ENCODE peak calls at places on chromosomes 4 and X, in five cellular contexts. T is SJSA1, C is lower lobe of right lung, L is Panc1, A is heart left ventricle. Q is an unnamed sample.

GRCh38 chr4:5969336-5969735 is 48.9 kb downstream of the C4orf50 start:
- DNase-seq in A (no peak), T (no peak), L (no peak), C (no peak), Q (no peak)

GRCh38 chrX:41084360-41085104 is 713 bp upstream of the USP9X start:
- DNase-seq in L (peak; percentile 67), C (peak; percentile 96), A (peak; percentile 96), T (peak; percentile 95), Q (peak; percentile 63)

GRCh38 chrX:56729152-56729557 is at the start of gene NBDY:
- DNase-seq in A (peak; percentile 54), C (no peak), L (no peak), T (peak; percentile 33), Q (no peak)

GRCh38 chr4:41525129-41525528 is 12.8 kb upstream of the LIMCH1 start:
- DNase-seq in L (no peak), C (no peak), A (no peak), T (peak; percentile 74), Q (peak; percentile 55)

GRCh38 chr4:17173300-17173699 is 274.9 kb upstream of the LDB2 start:
- DNase-seq in A (no peak), T (no peak), C (no peak), L (no peak), Q (peak; percentile 48)

GRCh38 chr4:28313729-28314713 is 1453.4 kb downstream of the STIM2 start:
- DNase-seq in L (no peak), C (no peak), A (no peak), T (no peak), Q (no peak)

GRCh38 chr4:38678078-38678477 is 14.1 kb downstream of the KLF3 start:
- DNase-seq in T (peak; percentile 58), L (no peak), A (no peak), C (no peak), Q (no peak)

GRCh38 chr4:7144374-7145290 is 47.7 kb upstream of the SORCS2 start:
- DNase-seq in L (no peak), C (no peak), A (no peak), T (no peak), Q (no peak)

GRCh38 chrX:12426420-12426819 is 288.1 kb downstream of the FRMPD4 start:
- DNase-seq in C (no peak), L (no peak), A (no peak), T (no peak), Q (no peak)

GRCh38 chrX:11381464-11381863 is 88.3 kb downstream of the AMELX start:
- DNase-seq in A (no peak), T (no peak), C (no peak), L (peak; percentile 10), Q (peak; percentile 13)

GRCh38 chrX:143664302-143664701 is 28.4 kb upstream of the SLITRK4 start:
- DNase-seq in L (no peak), T (no peak), C (no peak), A (no peak), Q (no peak)

GRCh38 chr4:137266511-137266910 is 265.8 kb downstream of the PCDH18 start:
- DNase-seq in A (no peak), T (no peak), L (no peak), C (no peak), Q (no peak)

GRCh38 chr4:113760094-113760851 is 1.3 kb downstream of the CAMK2D start:
- DNase-seq in T (peak; percentile 45), A (peak; percentile 63), C (peak; percentile 56), L (no peak), Q (no peak)

GRCh38 chrX:67543818-67544217 is at the start of gene AR:
- DNase-seq in L (no peak), C (peak; percentile 66), T (peak; percentile 85), A (peak; percentile 77), Q (peak; percentile 22)

GRCh38 chr4:141210168-141210567 is 10.5 kb upstream of the ZNF330 start:
- DNase-seq in L (no peak), A (no peak), T (no peak), C (no peak), Q (no peak)

GRCh38 chr4:152138451-152138850 is 377.6 kb upstream of the GATB start:
- DNase-seq in L (no peak), T (no peak), C (no peak), A (no peak), Q (no peak)

GRCh38 chrX:16882702-16883486 is 12.7 kb upstream of the RBBP7 start:
- DNase-seq in C (peak; percentile 68), L (no peak), T (peak; percentile 61), A (peak; percentile 75), Q (no peak)

GRCh38 chr4:77127837-77128621 is 29.0 kb upstream of the CCNG2 start:
- DNase-seq in C (no peak), A (no peak), T (no peak), L (no peak), Q (no peak)

GRCh38 chr4:1792832-1793495 is at the start of gene FGFR3:
- DNase-seq in C (no peak), L (no peak), T (no peak), A (no peak), Q (no peak)

GRCh38 chr4:39823193-39823592 is 125.3 kb downstream of the UBE2K start:
- DNase-seq in L (no peak), T (no peak), C (no peak), A (no peak), Q (no peak)

GRCh38 chr4:83757121-83757621 is 221.3 kb downstream of the GPAT3 start:
- DNase-seq in L (no peak), C (no peak), T (no peak), A (no peak), Q (no peak)

GRCh38 chrX:17859609-17860178 is 1.4 kb downstream of the RAI2 start:
- DNase-seq in C (peak; percentile 58), T (no peak), L (no peak), A (no peak), Q (no peak)

GRCh38 chrX:9597361-9598035 is 132.6 kb downstream of the TBL1X start:
- DNase-seq in L (no peak), T (no peak), C (no peak), A (no peak), Q (no peak)

GRCh38 chr4:165756831-165757230 is 116.2 kb upstream of the TLL1 start:
- DNase-seq in L (no peak), T (no peak), A (no peak), C (no peak), Q (no peak)

GRCh38 chrX:22121161-22121560 is 89.0 kb downstream of the PHEX start:
- DNase-seq in A (no peak), C (no peak), L (no peak), T (no peak), Q (no peak)

GRCh38 chr4:142596595-142596994 is 249.5 kb downstream of the INPP4B start:
- DNase-seq in A (no peak), L (no peak), T (no peak), C (no peak), Q (no peak)

GRCh38 chr4:142600952-142601351 is 245.1 kb downstream of the INPP4B start:
- DNase-seq in L (no peak), C (no peak), A (no peak), T (no peak), Q (no peak)

GRCh38 chr4:142598132-142598531 is 248.0 kb downstream of the INPP4B start:
- DNase-seq in L (no peak), T (no peak), A (no peak), C (no peak), Q (no peak)

GRCh38 chr4:142596121-142596520 is 250.0 kb downstream of the INPP4B start:
- DNase-seq in L (no peak), C (no peak), T (no peak), A (no peak), Q (no peak)

DNA sequence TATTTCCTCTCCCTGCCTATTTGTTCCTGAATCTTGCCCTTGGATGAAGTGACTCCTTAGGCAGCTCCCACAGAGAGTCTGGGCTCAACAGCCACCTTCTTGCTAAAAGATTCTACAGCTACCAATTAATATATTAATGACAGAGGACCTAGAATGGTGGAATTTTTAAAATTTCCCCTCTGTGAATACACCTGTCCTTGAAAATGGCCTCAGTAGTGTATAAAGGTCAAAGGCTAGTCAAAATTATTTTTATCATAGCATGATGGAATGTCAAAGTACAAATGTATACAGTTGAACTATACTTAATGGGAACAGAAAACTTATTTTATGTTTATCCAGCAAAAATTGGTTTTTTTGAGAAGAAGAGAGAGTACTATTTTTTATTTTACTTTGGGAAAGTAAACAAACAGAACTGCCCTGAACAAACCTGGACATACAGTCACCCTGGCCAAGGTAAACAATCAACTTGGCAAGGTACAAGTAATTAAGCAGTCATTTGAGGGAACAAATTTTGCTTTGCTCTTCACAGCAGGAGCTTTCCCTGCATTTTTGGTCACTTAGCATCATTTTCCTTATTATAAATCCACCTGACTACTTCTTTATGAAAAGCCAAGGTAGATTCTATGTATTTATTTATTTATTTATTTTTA is 250.8 kb downstream of the INPP4B start:
- DNase-seq in L (no peak), A (no peak), T (no peak), C (no peak), Q (no peak)
- H3K9me3 ChIP-seq in L (no peaks in the 10 kb centered on the region), A (peaks cover under 1% of the 10 kb centered on the region), T (no peaks in the 10 kb centered on the region), C (no peaks in the 10 kb centered on the region), Q (no peaks in the 10 kb centered on the region)

DNA sequence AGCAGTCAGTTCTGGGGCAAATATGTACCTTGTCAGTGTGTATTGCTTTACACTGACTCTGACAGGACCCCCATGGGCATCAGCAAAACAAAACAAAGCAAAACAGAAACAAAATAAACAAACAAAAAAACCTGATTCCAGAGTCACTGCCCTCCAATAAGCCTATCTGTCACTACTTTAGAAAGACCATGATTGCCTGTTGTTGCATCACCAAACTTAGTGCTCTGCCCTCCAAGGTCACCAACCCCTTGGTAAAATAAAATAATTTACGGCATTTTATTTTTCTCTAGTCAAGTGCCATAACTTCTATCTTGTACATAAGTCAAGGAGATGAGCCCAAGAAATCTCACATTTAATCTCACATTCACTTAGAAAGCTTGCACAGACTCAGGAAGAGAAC is 120.9 kb upstream of the ADAMTS3 start:
- DNase-seq in L (no peak), C (no peak), A (no peak), T (no peak), Q (no peak)
- H3K27ac ChIP-seq in L (no peak overlapping the region), C (no peak overlapping the region), A (no peak overlapping the region), T (no peak overlapping the region), Q (no peak overlapping the region)

GRCh38 chr4:15173251-15173650 is 171.0 kb downstream of the CPEB2 start:
- DNase-seq in C (no peak), T (no peak), A (no peak), L (no peak), Q (no peak)
- H3K9me3 ChIP-seq in C (no peaks in the 10 kb centered on the region), T (no peaks in the 10 kb centered on the region), A (peaks cover 15% of the 10 kb centered on the region), L (no peaks in the 10 kb centered on the region), Q (no peaks in the 10 kb centered on the region)

DNA sequence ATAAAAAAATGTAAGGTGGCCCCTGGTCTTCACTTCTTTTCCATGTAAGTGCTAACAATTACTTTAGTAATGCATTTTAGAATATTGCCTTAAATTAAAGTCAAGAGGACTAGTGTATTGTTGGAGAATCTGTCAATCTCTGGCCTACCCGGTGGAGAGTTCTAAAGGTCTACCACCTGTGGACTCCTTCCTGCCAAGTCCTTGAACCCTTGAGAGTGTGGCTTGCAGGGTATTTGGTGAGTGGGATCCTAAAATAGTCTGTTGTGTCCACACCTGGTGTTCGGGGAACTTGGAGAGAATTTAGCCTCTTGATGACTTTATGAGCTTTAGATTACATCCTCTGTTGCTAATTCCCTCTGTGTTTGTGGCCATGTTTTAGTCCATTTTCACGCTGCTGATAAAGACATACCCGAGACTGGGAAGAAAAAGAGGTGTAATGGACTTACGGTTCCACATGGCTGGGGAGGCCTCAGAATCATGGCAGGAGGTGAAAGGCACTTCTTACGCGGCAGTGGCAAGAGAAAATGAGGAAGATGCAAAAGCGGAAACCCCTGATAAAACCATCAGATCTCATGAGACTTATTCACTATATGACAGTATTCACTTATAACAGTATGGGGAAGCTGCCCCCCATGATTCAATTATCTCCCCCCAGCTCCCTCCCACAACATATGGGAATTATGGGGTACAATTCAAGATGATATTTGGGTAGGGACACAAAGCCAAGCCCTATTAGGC is 23.8 kb downstream of the DDIT4L start:
- DNase-seq in A (no peak), T (no peak), C (no peak), L (no peak), Q (no peak)
- H3K27ac ChIP-seq in A (no peak overlapping the region), T (no peak overlapping the region), C (no peak overlapping the region), L (no peak overlapping the region), Q (no peak overlapping the region)